ENCODE peak calls at places on chromosomes 3 and 15, in four cellular contexts. One of them, this sample, is unnamed.

GRCh38 chr15:70559223-70559823 is 204.0 kb downstream of the UACA start:
- DNase-seq in stimulated activated CD4-positive, alpha-beta T cell treated with anti-CD3 and anti-CD28 coated beads, Interleukin-2, amount 100 ng/mL, for 48 hours: peak; percentile 51
- DNase-seq in upper lobe of right lung: no peak
- DNase-seq in hippocampal formation: no peak
- DNase-seq in this sample: peak; percentile 49

GRCh38 chr3:138440596-138440995 is 6.2 kb downstream of the ESYT3 start:
- DNase-seq in hippocampal formation: no peak
- DNase-seq in stimulated activated CD4-positive, alpha-beta T cell treated with anti-CD3 and anti-CD28 coated beads, Interleukin-2, amount 100 ng/mL, for 48 hours: no peak
- DNase-seq in upper lobe of right lung: no peak
- DNase-seq in this sample: no peak

GRCh38 chr15:56052389-56053045 is 59.1 kb upstream of the NEDD4 start:
- DNase-seq in upper lobe of right lung: no peak
- DNase-seq in stimulated activated CD4-positive, alpha-beta T cell treated with anti-CD3 and anti-CD28 coated beads, Interleukin-2, amount 100 ng/mL, for 48 hours: no peak
- DNase-seq in hippocampal formation: peak; percentile 63
- DNase-seq in this sample: peak; percentile 13

GRCh38 chr15:42018306-42019224 is 2.3 kb downstream of the PLA2G4E start:
- DNase-seq in hippocampal formation: no peak
- DNase-seq in upper lobe of right lung: peak; percentile 52
- DNase-seq in stimulated activated CD4-positive, alpha-beta T cell treated with anti-CD3 and anti-CD28 coated beads, Interleukin-2, amount 100 ng/mL, for 48 hours: no peak
- DNase-seq in this sample: no peak

GRCh38 chr3:185976977-185977678 is 39.3 kb upstream of the TRA2B start:
- DNase-seq in upper lobe of right lung: peak; percentile 91
- DNase-seq in hippocampal formation: peak; percentile 58
- DNase-seq in stimulated activated CD4-positive, alpha-beta T cell treated with anti-CD3 and anti-CD28 coated beads, Interleukin-2, amount 100 ng/mL, for 48 hours: peak; percentile 86
- DNase-seq in this sample: peak; percentile 55

GRCh38 chr3:29764603-29765254 is 483.9 kb downstream of the RBMS3 start:
- DNase-seq in upper lobe of right lung: no peak
- DNase-seq in stimulated activated CD4-positive, alpha-beta T cell treated with anti-CD3 and anti-CD28 coated beads, Interleukin-2, amount 100 ng/mL, for 48 hours: no peak
- DNase-seq in hippocampal formation: peak; percentile 3
- DNase-seq in this sample: no peak

GRCh38 chr3:83895892-83896291 is 1062.9 kb upstream of the CADM2 start:
- DNase-seq in hippocampal formation: no peak
- DNase-seq in upper lobe of right lung: no peak
- DNase-seq in stimulated activated CD4-positive, alpha-beta T cell treated with anti-CD3 and anti-CD28 coated beads, Interleukin-2, amount 100 ng/mL, for 48 hours: no peak
- DNase-seq in this sample: no peak

GRCh38 chr3:36707623-36708409 is 56.5 kb downstream of the DCLK3 start:
- DNase-seq in upper lobe of right lung: no peak
- DNase-seq in stimulated activated CD4-positive, alpha-beta T cell treated with anti-CD3 and anti-CD28 coated beads, Interleukin-2, amount 100 ng/mL, for 48 hours: no peak
- DNase-seq in hippocampal formation: no peak
- DNase-seq in this sample: no peak

GRCh38 chr15:75727851-75728715 is 15.4 kb upstream of the CSPG4 start:
- DNase-seq in stimulated activated CD4-positive, alpha-beta T cell treated with anti-CD3 and anti-CD28 coated beads, Interleukin-2, amount 100 ng/mL, for 48 hours: peak; percentile 62
- DNase-seq in upper lobe of right lung: peak; percentile 80
- DNase-seq in hippocampal formation: peak; percentile 17
- DNase-seq in this sample: no peak

GRCh38 chr3:102193255-102193654 is 241.6 kb upstream of the ZPLD1 start:
- DNase-seq in hippocampal formation: no peak
- DNase-seq in stimulated activated CD4-positive, alpha-beta T cell treated with anti-CD3 and anti-CD28 coated beads, Interleukin-2, amount 100 ng/mL, for 48 hours: no peak
- DNase-seq in upper lobe of right lung: no peak
- DNase-seq in this sample: no peak

GRCh38 chr3:44208086-44208485 is 33.6 kb upstream of the TOPAZ1 start:
- DNase-seq in upper lobe of right lung: no peak
- DNase-seq in stimulated activated CD4-positive, alpha-beta T cell treated with anti-CD3 and anti-CD28 coated beads, Interleukin-2, amount 100 ng/mL, for 48 hours: no peak
- DNase-seq in hippocampal formation: no peak
- DNase-seq in this sample: no peak

GRCh38 chr3:47901280-47901833 is 98.4 kb downstream of the DHX30 start:
- DNase-seq in stimulated activated CD4-positive, alpha-beta T cell treated with anti-CD3 and anti-CD28 coated beads, Interleukin-2, amount 100 ng/mL, for 48 hours: no peak
- DNase-seq in hippocampal formation: no peak
- DNase-seq in upper lobe of right lung: no peak
- DNase-seq in this sample: no peak

GRCh38 chr3:159816507-159816906 is 172.1 kb upstream of the IL12A start:
- DNase-seq in stimulated activated CD4-positive, alpha-beta T cell treated with anti-CD3 and anti-CD28 coated beads, Interleukin-2, amount 100 ng/mL, for 48 hours: no peak
- DNase-seq in upper lobe of right lung: no peak
- DNase-seq in hippocampal formation: no peak
- DNase-seq in this sample: no peak

GRCh38 chr3:106126016-106126525 is 257.3 kb upstream of the CBLB start:
- DNase-seq in upper lobe of right lung: no peak
- DNase-seq in stimulated activated CD4-positive, alpha-beta T cell treated with anti-CD3 and anti-CD28 coated beads, Interleukin-2, amount 100 ng/mL, for 48 hours: no peak
- DNase-seq in hippocampal formation: no peak
- DNase-seq in this sample: no peak

GRCh38 chr15:77974098-77974414 is 103.5 kb downstream of the TBC1D2B start:
- DNase-seq in upper lobe of right lung: peak; percentile 77
- DNase-seq in stimulated activated CD4-positive, alpha-beta T cell treated with anti-CD3 and anti-CD28 coated beads, Interleukin-2, amount 100 ng/mL, for 48 hours: no peak
- DNase-seq in hippocampal formation: no peak
- DNase-seq in this sample: no peak

GRCh38 chr15:66164788-66165187 is 88.8 kb downstream of the MEGF11 start:
- DNase-seq in hippocampal formation: no peak
- DNase-seq in stimulated activated CD4-positive, alpha-beta T cell treated with anti-CD3 and anti-CD28 coated beads, Interleukin-2, amount 100 ng/mL, for 48 hours: no peak
- DNase-seq in upper lobe of right lung: no peak
- DNase-seq in this sample: no peak

GRCh38 chr3:58383476-58383875 is 50.2 kb downstream of the PDHB start:
- DNase-seq in upper lobe of right lung: no peak
- DNase-seq in stimulated activated CD4-positive, alpha-beta T cell treated with anti-CD3 and anti-CD28 coated beads, Interleukin-2, amount 100 ng/mL, for 48 hours: no peak
- DNase-seq in hippocampal formation: no peak
- DNase-seq in this sample: no peak

GRCh38 chr3:152398495-152398894 is 129.8 kb downstream of the MBNL1 start:
- DNase-seq in hippocampal formation: no peak
- DNase-seq in upper lobe of right lung: no peak
- DNase-seq in stimulated activated CD4-positive, alpha-beta T cell treated with anti-CD3 and anti-CD28 coated beads, Interleukin-2, amount 100 ng/mL, for 48 hours: no peak
- DNase-seq in this sample: no peak

GRCh38 chr3:65785065-65785645 is 253.6 kb downstream of the MAGI1 start:
- DNase-seq in stimulated activated CD4-positive, alpha-beta T cell treated with anti-CD3 and anti-CD28 coated beads, Interleukin-2, amount 100 ng/mL, for 48 hours: no peak
- DNase-seq in hippocampal formation: peak; percentile 83
- DNase-seq in upper lobe of right lung: no peak
- DNase-seq in this sample: peak; percentile 5

GRCh38 chr15:90031231-90031791 is 30.2 kb downstream of the ZNF710 start:
- DNase-seq in stimulated activated CD4-positive, alpha-beta T cell treated with anti-CD3 and anti-CD28 coated beads, Interleukin-2, amount 100 ng/mL, for 48 hours: no peak
- DNase-seq in hippocampal formation: no peak
- DNase-seq in upper lobe of right lung: peak; percentile 35
- DNase-seq in this sample: peak; percentile 54

GRCh38 chr3:32815812-32816438 is 1.9 kb upstream of the TRIM71 start:
- DNase-seq in stimulated activated CD4-positive, alpha-beta T cell treated with anti-CD3 and anti-CD28 coated beads, Interleukin-2, amount 100 ng/mL, for 48 hours: no peak
- DNase-seq in hippocampal formation: no peak
- DNase-seq in upper lobe of right lung: no peak
- DNase-seq in this sample: no peak

GRCh38 chr3:126777366-126777765 is 73.3 kb downstream of the CHCHD6 start:
- DNase-seq in stimulated activated CD4-positive, alpha-beta T cell treated with anti-CD3 and anti-CD28 coated beads, Interleukin-2, amount 100 ng/mL, for 48 hours: no peak
- DNase-seq in hippocampal formation: no peak
- DNase-seq in upper lobe of right lung: no peak
- DNase-seq in this sample: no peak

GRCh38 chr3:40312661-40313226 is 3.2 kb downstream of the EIF1B start:
- DNase-seq in upper lobe of right lung: no peak
- DNase-seq in stimulated activated CD4-positive, alpha-beta T cell treated with anti-CD3 and anti-CD28 coated beads, Interleukin-2, amount 100 ng/mL, for 48 hours: no peak
- DNase-seq in hippocampal formation: no peak
- DNase-seq in this sample: no peak

GRCh38 chr3:143241556-143241955 is 122.0 kb downstream of the CHST2 start:
- DNase-seq in upper lobe of right lung: no peak
- DNase-seq in hippocampal formation: no peak
- DNase-seq in stimulated activated CD4-positive, alpha-beta T cell treated with anti-CD3 and anti-CD28 coated beads, Interleukin-2, amount 100 ng/mL, for 48 hours: no peak
- DNase-seq in this sample: no peak

GRCh38 chr3:183252973-183253363 is at the start of gene B3GNT5:
- DNase-seq in upper lobe of right lung: peak; percentile 92
- DNase-seq in stimulated activated CD4-positive, alpha-beta T cell treated with anti-CD3 and anti-CD28 coated beads, Interleukin-2, amount 100 ng/mL, for 48 hours: peak; percentile 49
- DNase-seq in hippocampal formation: no peak
- DNase-seq in this sample: no peak